ENCODE peak calls at places on chromosomes 11 and 22, in four cellular contexts. W is GM03348, U is GDM1, J is AG08396. A is an unnamed sample.

GRCh38 chr11:128448487-128448886 is 138.9 kb downstream of the ETS1 start:
- DNase-seq in W (no peak), U (no peak), J (no peak), A (peak)

GRCh38 chr11:3984896-3985295 is 109.7 kb upstream of the RRM1 start:
- DNase-seq in W (no peak), U (peak), J (no peak), A (no peak)

GRCh38 chr22:28395920-28396447 is 283.7 kb downstream of the TTC28 start:
- DNase-seq in W (peak), U (no peak), J (peak), A (peak)

GRCh38 chr11:132717824-132718223 is 814.5 kb downstream of the OPCML start:
- DNase-seq in W (no peak), U (no peak), J (no peak), A (no peak)

GRCh38 chr11:121656333-121657090 is 203.7 kb upstream of the SORL1-AS1 start:
- DNase-seq in W (peak), U (no peak), J (no peak), A (no peak)

GRCh38 chr11:113189909-113190667 is 124.3 kb upstream of the TTC12 start:
- DNase-seq in W (peak), U (no peak), J (peak), A (no peak)

GRCh38 chr11:6061475-6061874 is 30.9 kb upstream of the OR56A1 start:
- DNase-seq in W (no peak), U (no peak), J (no peak), A (no peak)

GRCh38 chr11:72773291-72773690 is 20.6 kb downstream of the STARD10 start:
- DNase-seq in W (peak), U (no peak), J (peak), A (peak)

GRCh38 chr22:42747701-42748513 is 27.2 kb upstream of the A4GALT start:
- DNase-seq in W (peak), U (no peak), J (peak), A (no peak)

GRCh38 chr11:11948242-11948947 is 60.0 kb downstream of the DKK3 start:
- DNase-seq in W (no peak), U (no peak), J (no peak), A (no peak)

GRCh38 chr22:24247564-24248344 is 2.9 kb upstream of the GGT5 start:
- DNase-seq in W (peak), U (peak), J (peak), A (peak)

GRCh38 chr22:39174498-39175120 is 22.1 kb upstream of the CBX7 start:
- DNase-seq in W (peak), U (peak), J (peak), A (peak)

GRCh38 chr11:69450064-69450856 is 31.2 kb upstream of the LINC01488 start:
- DNase-seq in W (no peak), U (no peak), J (no peak), A (no peak)

GRCh38 chr22:48171294-48171693 is 1408.8 kb downstream of the TBC1D22A start:
- DNase-seq in W (no peak), U (no peak), J (no peak), A (no peak)

GRCh38 chr11:46391578-46392420 is at the start of gene CHRM4:
- DNase-seq in W (peak), U (no peak), J (peak), A (peak)

GRCh38 chr11:125322317-125322716 is 157.8 kb downstream of the PKNOX2 start:
- DNase-seq in W (no peak), U (no peak), J (no peak), A (no peak)

GRCh38 chr11:62445314-62445740 is 26.5 kb downstream of the SCGB1A1 start:
- DNase-seq in W (peak), U (no peak), J (peak), A (no peak)

GRCh38 chr22:20015971-20016733 is 471 bp downstream of the ARVCF start:
- DNase-seq in W (peak), U (no peak), J (no peak), A (no peak)

GRCh38 chr11:109772846-109773400 is 320.3 kb upstream of the ZC3H12C start:
- DNase-seq in W (no peak), U (no peak), J (no peak), A (no peak)

GRCh38 chr22:36613958-36614357 is 85.0 kb upstream of the EIF3D start:
- DNase-seq in W (no peak), U (no peak), J (no peak), A (no peak)

GRCh38 chr22:24494535-24495364 is at the start of gene UPB1:
- DNase-seq in W (peak), U (no peak), J (no peak), A (no peak)

GRCh38 chr22:22506736-22507135 is 1.8 kb downstream of the ZNF280B start:
- DNase-seq in W (no peak), U (no peak), J (no peak), A (no peak)

GRCh38 chr22:49827853-49828598 is at the start of gene BRD1:
- DNase-seq in W (peak), U (peak), J (peak), A (peak)

GRCh38 chr11:86291466-86292262 is 10.4 kb upstream of the HIKESHI start:
- DNase-seq in W (peak), U (peak), J (peak), A (peak)

GRCh38 chr11:117187428-117187798 is 8.9 kb downstream of the SIDT2 start:
- DNase-seq in W (no peak), U (no peak), J (no peak), A (no peak)

GRCh38 chr11:93166194-93166593 is 31.6 kb downstream of the SLC36A4 start:
- DNase-seq in W (no peak), U (no peak), J (no peak), A (no peak)

A was measured in ACHN.